ENCODE peak calls at places on chromosomes 13 and 19, in ten cellular contexts. B, J, V, M, Q, N, Z, K, L and G are unnamed samples. For H3K4me1, the result is how much of the 10 kb centered on the place peaks cover.

GRCh38 chr19:49570997-49571676 is 9.2 kb downstream of the NOSIP start:
- DNase-seq in B (no peak), J (no peak), V (no peak), M (no peak), Q (no peak), N (no peak), Z (no peak), K (no peak), L (peak), G (peak)

GRCh38 chr19:42400404-42400803 is 10.3 kb upstream of the CNFN start:
- DNase-seq in B (no peak), J (no peak), V (no peak), M (no peak), Q (no peak), N (no peak), Z (no peak), K (no peak), L (no peak), G (no peak)

GRCh38 chr19:41263042-41263849 is 926 bp upstream of the HNRNPUL1 start:
- DNase-seq in B (peak), J (peak), V (peak), M (peak), Q (peak), N (no peak), Z (peak), K (peak), L (peak), G (peak)

GRCh38 chr19:8654591-8655339 is 24.3 kb downstream of the NFILZ start:
- DNase-seq in B (peak), J (no peak), V (peak), M (peak), Q (no peak), N (no peak), Z (peak), K (peak), L (peak), G (peak)

GRCh38 chr13:84430015-84430414 is 547.7 kb upstream of the SLITRK1 start:
- DNase-seq in B (no peak), J (no peak), V (no peak), M (no peak), Q (no peak), N (no peak), Z (no peak), K (peak), L (no peak), G (no peak)

GRCh38 chr13:81140675-81141074 is 799.7 kb upstream of the SPRY2 start:
- DNase-seq in B (no peak), J (no peak), V (no peak), M (no peak), Q (no peak), N (no peak), Z (no peak), K (no peak), L (no peak), G (no peak)

GRCh38 chr13:53200075-53200474 is 171.5 kb downstream of the OLFM4 start:
- DNase-seq in B (no peak), J (no peak), V (no peak), M (no peak), Q (no peak), N (no peak), Z (no peak), K (no peak), L (no peak), G (no peak)

GRCh38 chr19:57357406-57357805 is 5.9 kb upstream of the TRAPPC2B start:
- DNase-seq in B (no peak), J (no peak), V (no peak), M (no peak), Q (no peak), N (no peak), Z (no peak), K (no peak), L (no peak), G (no peak)

GRCh38 chr13:24511019-24511823 is 1.4 kb downstream of the PARP4 start:
- DNase-seq in B (no peak), J (peak), V (no peak), M (peak), Q (peak), N (no peak), Z (no peak), K (peak), L (peak), G (peak)

GRCh38 chr13:20019033-20019432 is 60.5 kb downstream of the ZMYM2 start:
- DNase-seq in B (no peak), J (no peak), V (no peak), M (no peak), Q (no peak), N (no peak), Z (no peak), K (no peak), L (no peak), G (no peak)

GRCh38 chr19:39401549-39402416 is 4.9 kb upstream of the ZFP36 start:
- DNase-seq in B (no peak), J (peak), V (peak), M (no peak), Q (no peak), N (no peak), Z (peak), K (peak), L (peak), G (peak)

GRCh38 chr13:109625156-109625555 is 161.2 kb downstream of the IRS2 start:
- DNase-seq in B (no peak), J (no peak), V (no peak), M (no peak), Q (no peak), N (no peak), Z (no peak), K (no peak), L (no peak), G (no peak)

GRCh38 chr19:45782820-45783785 is 813 bp upstream of the DMPK start:
- DNase-seq in B (peak), J (no peak), V (peak), M (peak), Q (no peak), N (no peak), Z (peak), K (peak), L (peak), G (no peak)
- TF ChIP-seq POLR2A in B (peak), J (no peak), V (peak), M (no peak), Q (no peak), N (no peak), Z (no peak), K (no peak), L (no peak), G (no peak)

DNA sequence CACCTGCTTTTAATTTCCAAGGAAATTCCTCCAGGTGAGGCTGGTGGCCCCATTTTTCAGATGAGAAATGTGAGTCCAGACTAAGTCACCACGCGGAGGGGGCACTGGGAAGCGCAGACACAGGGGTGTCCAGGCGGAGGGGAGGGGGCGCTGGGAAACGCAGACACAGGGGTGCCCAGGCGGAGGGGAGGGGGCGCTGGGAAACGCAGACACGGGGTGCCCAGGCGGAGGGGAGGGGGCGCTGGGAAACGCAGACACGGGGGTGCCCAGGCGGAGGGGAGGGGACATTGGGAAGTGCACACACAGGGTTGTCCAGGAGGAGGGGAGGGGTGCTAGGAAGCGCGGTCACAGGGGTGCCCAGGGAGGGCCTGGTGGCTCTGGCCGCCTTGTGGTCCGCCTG is 3.5 kb downstream of the GRK1 start:
- DNase-seq in B (peak), J (no peak), V (peak), M (no peak), Q (no peak), N (no peak), Z (no peak), K (no peak), L (peak), G (peak)
- H3K27ac ChIP-seq in B (no peak), J (no peak), V (no peak), M (no peak), Q (no peak), N (no peak), Z (no peak), K (no peak), L (no peak), G (no peak)

GRCh38 chr19:35899547-35900214 is 659 bp downstream of the NFKBID start:
- DNase-seq in B (peak), J (peak), V (peak), M (peak), Q (peak), N (peak), Z (peak), K (peak), L (peak), G (peak)
- H3K4me1 ChIP-seq in B (under half), J (under half), V (under half), M (under half), Q (under half), N (half or more), Z (under half), K (under half), L (under half), G (under half)

GRCh38 chr19:531009-531752 is 379 bp upstream of the CDC34 start:
- DNase-seq in B (peak), J (peak), V (peak), M (peak), Q (no peak), N (no peak), Z (peak), K (peak), L (peak), G (peak)
- TF ChIP-seq POLR2A in B (peak), J (no peak), V (no peak), M (peak), Q (peak), N (no peak), Z (no peak), K (no peak), L (no peak), G (no peak)

DNA sequence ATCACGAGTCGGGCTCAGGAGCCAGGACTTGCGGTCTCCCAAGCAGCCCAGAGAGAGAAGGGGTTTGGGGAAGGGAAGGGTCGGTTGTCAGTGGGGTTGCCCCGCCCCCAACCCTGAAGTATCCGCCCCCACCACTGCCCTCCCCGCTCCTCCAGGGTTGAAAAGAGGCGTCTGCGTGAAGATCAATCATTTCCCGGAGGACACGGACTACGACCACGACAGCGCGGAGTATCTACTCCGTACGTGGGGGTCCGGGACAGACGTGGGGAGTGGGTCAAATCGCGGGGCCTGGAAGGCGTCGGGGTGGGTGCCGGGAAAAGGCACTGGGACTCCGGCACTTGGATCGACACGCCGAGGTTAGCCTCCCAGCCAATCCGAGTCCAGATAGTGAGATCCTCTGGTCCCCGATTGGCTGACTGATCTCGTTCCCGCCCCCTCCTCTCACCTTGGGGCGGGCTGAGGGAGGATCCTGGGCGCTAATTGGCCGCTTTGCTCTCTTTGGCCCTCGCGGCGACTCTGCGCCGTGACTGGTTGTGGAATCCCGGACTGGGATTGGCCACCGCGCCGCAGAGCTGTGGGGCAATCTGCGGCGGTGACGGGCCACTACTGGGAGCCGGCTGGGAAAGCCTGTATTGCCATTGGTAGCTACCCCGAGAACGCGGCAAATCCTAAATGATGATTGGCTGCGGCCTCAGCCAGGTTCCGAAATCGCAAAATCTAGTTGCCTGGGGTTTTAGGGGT is 13.3 kb upstream of the CACNG6 start:
- DNase-seq in B (peak), J (peak), V (peak), M (peak), Q (no peak), N (no peak), Z (no peak), K (peak), L (peak), G (no peak)
- H3K27ac ChIP-seq in B (no peak), J (no peak), V (no peak), M (peak), Q (no peak), N (no peak), Z (no peak), K (no peak), L (no peak), G (no peak)